ENCODE peak calls at places on chromosomes 5 and 9, in four cellular contexts. Q, D, J and C are unnamed samples.

GRCh38 chr9:122346478-122347347 is 24.1 kb upstream of the PTGS1 start:
- DNase-seq in Q (no peak), D (no peak), J (peak), C (peak)

GRCh38 chr5:67897431-67897830 is 318.1 kb upstream of the PIK3R1 start:
- DNase-seq in Q (no peak), D (no peak), J (no peak), C (no peak)

GRCh38 chr9:129140397-129141065 is 29.3 kb downstream of the PTPA start:
- DNase-seq in Q (peak), D (peak), J (peak), C (peak)

GRCh38 chr5:142551242-142552067 is 134.4 kb downstream of the FGF1 start:
- DNase-seq in Q (peak), D (no peak), J (no peak), C (no peak)

GRCh38 chr5:159905496-159905895 is 10.8 kb upstream of the ADRA1B start:
- DNase-seq in Q (peak), D (no peak), J (peak), C (peak)

GRCh38 chr5:127994087-127994660 is 89.4 kb upstream of the SLC12A2 start:
- DNase-seq in Q (no peak), D (no peak), J (no peak), C (peak)

GRCh38 chr5:152314196-152314829 is 90.8 kb downstream of the NMUR2 start:
- DNase-seq in Q (no peak), D (no peak), J (no peak), C (no peak)

GRCh38 chr5:95730730-95731570 is at the start of gene RHOBTB3:
- DNase-seq in Q (peak), D (no peak), J (peak), C (peak)

GRCh38 chr5:89707891-89708290 is 701.7 kb downstream of the CETN3 start:
- DNase-seq in Q (peak), D (no peak), J (no peak), C (no peak)

GRCh38 chr5:72543365-72543764 is 36.2 kb upstream of the ZNF366 start:
- DNase-seq in Q (peak), D (no peak), J (no peak), C (no peak)

GRCh38 chr5:125126050-125126449 is 379.6 kb upstream of the ZNF608 start:
- DNase-seq in Q (no peak), D (no peak), J (no peak), C (no peak)

GRCh38 chr9:104544644-104545043 is 8.0 kb upstream of the OR13C3 start:
- DNase-seq in Q (no peak), D (no peak), J (no peak), C (no peak)

GRCh38 chr5:172453986-172454354 is 355 bp downstream of the SH3PXD2B start:
- DNase-seq in Q (no peak), D (no peak), J (peak), C (peak)

GRCh38 chr9:83219924-83220438 is 157.0 kb upstream of the RASEF start:
- DNase-seq in Q (no peak), D (no peak), J (peak), C (peak)

GRCh38 chr5:131289738-131290137 is 25.9 kb downstream of the CDC42SE2 start:
- DNase-seq in Q (no peak), D (peak), J (no peak), C (no peak)

GRCh38 chr9:99576830-99577229 is 244.9 kb upstream of the NR4A3 start:
- DNase-seq in Q (no peak), D (no peak), J (no peak), C (no peak)

GRCh38 chr5:60370508-60370907 is 329.5 kb downstream of the DEPDC1B start:
- DNase-seq in Q (no peak), D (no peak), J (no peak), C (no peak)

GRCh38 chr9:92294297-92294676 is 790 bp upstream of the IARS1 start:
- DNase-seq in Q (no peak), D (peak), J (peak), C (peak)

GRCh38 chr9:76180541-76180940 is 213.7 kb downstream of the RFK start:
- DNase-seq in Q (no peak), D (no peak), J (no peak), C (peak)

GRCh38 chr9:78866228-78867132 is 569.6 kb downstream of the PSAT1 start:
- DNase-seq in Q (no peak), D (no peak), J (peak), C (peak)

GRCh38 chr5:41842777-41843176 is 27.4 kb downstream of the OXCT1 start:
- DNase-seq in Q (no peak), D (no peak), J (no peak), C (no peak)

GRCh38 chr5:7850241-7850532 is 746 bp downstream of the CFAP90 start:
- DNase-seq in Q (no peak), D (no peak), J (no peak), C (no peak)

GRCh38 chr5:90488791-90489190 is 14.1 kb downstream of the POLR3G start:
- DNase-seq in Q (peak), D (no peak), J (no peak), C (no peak)

GRCh38 chr5:151612689-151613427 is 21.7 kb upstream of the FAT2 start:
- DNase-seq in Q (no peak), D (peak), J (peak), C (peak)

GRCh38 chr9:34139477-34140146 is 13.1 kb upstream of the DCAF12 start:
- DNase-seq in Q (peak), D (no peak), J (peak), C (peak)

GRCh38 chr5:160188151-160188967 is 40.9 kb upstream of the FABP6 start:
- DNase-seq in Q (no peak), D (no peak), J (peak), C (peak)

GRCh38 chr5:75081510-75081909 is 29.2 kb upstream of the GCNT4 start:
- DNase-seq in Q (no peak), D (no peak), J (no peak), C (peak)

GRCh38 chr9:108468364-108468763 is 387.4 kb downstream of the ACTL7B start:
- DNase-seq in Q (peak), D (peak), J (peak), C (peak)

GRCh38 chr9:8683496-8683895 is 883.9 kb upstream of the DMAC1 start:
- DNase-seq in Q (no peak), D (no peak), J (no peak), C (no peak)

GRCh38 chr9:105290401-105290800 is 46.0 kb downstream of the SLC44A1 start:
- DNase-seq in Q (no peak), D (no peak), J (no peak), C (no peak)